ENCODE peak calls at places on chromosomes 3 and 15, in eight cellular contexts. K, D, R, E, F, W, M and S are unnamed samples.

GRCh38 chr3:14234197-14235002 is 55.8 kb downstream of the LSM3 start:
- DNase-seq in D (no peak), F (no peak), E (no peak), M (peak; percentile 83), K (no peak), W (no peak), R (no peak), S (no peak)

GRCh38 chr15:80567721-80568157 is 127.4 kb upstream of the ABHD17C start:
- DNase-seq in D (no peak), K (peak; percentile 49), R (no peak), M (peak; percentile 76), W (peak; percentile 61), E (peak; percentile 65), F (no peak), S (peak; percentile 40)

GRCh38 chr15:48966595-48967301 is 3.0 kb upstream of the SHC4 start:
- DNase-seq in K (peak; percentile 31), F (no peak), E (no peak), R (no peak), W (peak; percentile 85), M (no peak), D (no peak), S (peak; percentile 79)

GRCh38 chr3:72797773-72798543 is 50.3 kb downstream of the SHQ1 start:
- DNase-seq in K (no peak), M (peak; percentile 55), R (no peak), W (no peak), F (peak; percentile 70), E (peak; percentile 56), D (peak; percentile 62), S (no peak)

GRCh38 chr3:47225310-47225906 is 57.2 kb downstream of the KIF9 start:
- DNase-seq in R (no peak), F (no peak), W (peak; percentile 86), E (no peak), K (peak; percentile 67), D (no peak), M (no peak), S (no peak)

GRCh38 chr15:85030301-85031049 is 48.8 kb downstream of the PDE8A start:
- DNase-seq in F (no peak), W (peak; percentile 31), E (no peak), D (no peak), K (no peak), M (no peak), R (no peak), S (peak; percentile 19)

GRCh38 chr3:189372205-189372764 is 200.5 kb downstream of the TPRG1 start:
- DNase-seq in R (no peak), M (no peak), F (no peak), E (no peak), W (no peak), D (no peak), K (no peak), S (no peak)

GRCh38 chr3:20904674-20905073 is 718.7 kb upstream of the SGO1 start:
- DNase-seq in K (no peak), M (no peak), R (no peak), W (no peak), D (no peak), E (no peak), F (no peak), S (no peak)

GRCh38 chr15:75307778-75308390 is 25.2 kb downstream of the GOLGA6D start:
- DNase-seq in D (peak; percentile 31), K (peak; percentile 46), M (peak; percentile 67), W (peak; percentile 53), E (peak; percentile 47), F (no peak), R (no peak), S (peak; percentile 34)

GRCh38 chr3:117719316-117719926 is 1009.8 kb downstream of the TUSC7 start:
- DNase-seq in M (no peak), W (peak; percentile 11), E (no peak), F (no peak), D (no peak), K (peak; percentile 7), R (no peak), S (peak; percentile 4)

GRCh38 chr15:95041297-95041696 is 809.9 kb downstream of the MCTP2 start:
- DNase-seq in E (no peak), D (no peak), K (no peak), R (no peak), M (no peak), F (no peak), W (no peak), S (no peak)

GRCh38 chr15:72319985-72320671 is at the start of gene CELF6:
- DNase-seq in W (peak; percentile 82), F (peak; percentile 88), K (peak; percentile 87), M (peak; percentile 84), D (peak; percentile 66), E (peak; percentile 85), R (peak; percentile 38), S (peak; percentile 82)

GRCh38 chr3:161372321-161373260 is 1.3 kb upstream of the SPTSSB start:
- DNase-seq in M (no peak), R (no peak), K (peak; percentile 31), E (peak; percentile 56), D (peak; percentile 16), W (peak; percentile 3), F (peak; percentile 56), S (peak; percentile 42)

GRCh38 chr3:142664311-142664710 is 59.5 kb upstream of the TRPC1 start:
- DNase-seq in M (no peak), E (no peak), D (no peak), W (no peak), K (no peak), R (no peak), F (no peak), S (no peak)

GRCh38 chr15:101162701-101163483 is 89.0 kb downstream of the CHSY1 start:
- DNase-seq in M (no peak), K (no peak), F (peak; percentile 86), W (no peak), D (peak; percentile 82), R (no peak), E (peak; percentile 65), S (no peak)

GRCh38 chr3:63809607-63810006 is 9.5 kb upstream of the C3orf49 start:
- DNase-seq in D (no peak), M (peak; percentile 64), E (no peak), K (no peak), F (no peak), W (no peak), R (no peak), S (no peak)

GRCh38 chr15:38872732-38873131 is 308.1 kb upstream of the RASGRP1 start:
- DNase-seq in R (no peak), M (no peak), F (no peak), D (no peak), E (no peak), K (no peak), W (no peak), S (no peak)

GRCh38 chr15:33808720-33809119 is 159.6 kb upstream of the CHRM5 start:
- DNase-seq in F (no peak), W (no peak), D (no peak), R (no peak), M (no peak), E (no peak), K (no peak), S (no peak)

GRCh38 chr15:29789871-29790270 is 32.4 kb downstream of the TJP1 start:
- DNase-seq in F (no peak), K (no peak), M (no peak), R (no peak), D (no peak), W (no peak), E (no peak), S (no peak)

GRCh38 chr3:49428697-49429100 is 425 bp downstream of the NICN1 start:
- DNase-seq in W (no peak), K (no peak), E (no peak), F (no peak), D (no peak), R (no peak), M (no peak), S (peak; percentile 28)

GRCh38 chr3:43239755-43240154 is 46.6 kb upstream of the SNRK start:
- DNase-seq in E (no peak), R (no peak), F (no peak), W (no peak), D (no peak), M (no peak), K (no peak), S (no peak)
- TF ChIP-seq CTCF in E (no peak), R (no peak), F (no peak), W (no peak), D (no peak), M (no peak), K (no peak), S (no peak)

GRCh38 chr3:9717563-9717962 is 13.9 kb downstream of the CPNE9 start:
- DNase-seq in M (no peak), R (no peak), F (no peak), D (no peak), W (no peak), K (no peak), E (no peak), S (no peak)
- TF ChIP-seq CTCF in M (no peak), R (no peak), F (no peak), D (no peak), W (no peak), K (no peak), E (no peak), S (no peak)

DNA sequence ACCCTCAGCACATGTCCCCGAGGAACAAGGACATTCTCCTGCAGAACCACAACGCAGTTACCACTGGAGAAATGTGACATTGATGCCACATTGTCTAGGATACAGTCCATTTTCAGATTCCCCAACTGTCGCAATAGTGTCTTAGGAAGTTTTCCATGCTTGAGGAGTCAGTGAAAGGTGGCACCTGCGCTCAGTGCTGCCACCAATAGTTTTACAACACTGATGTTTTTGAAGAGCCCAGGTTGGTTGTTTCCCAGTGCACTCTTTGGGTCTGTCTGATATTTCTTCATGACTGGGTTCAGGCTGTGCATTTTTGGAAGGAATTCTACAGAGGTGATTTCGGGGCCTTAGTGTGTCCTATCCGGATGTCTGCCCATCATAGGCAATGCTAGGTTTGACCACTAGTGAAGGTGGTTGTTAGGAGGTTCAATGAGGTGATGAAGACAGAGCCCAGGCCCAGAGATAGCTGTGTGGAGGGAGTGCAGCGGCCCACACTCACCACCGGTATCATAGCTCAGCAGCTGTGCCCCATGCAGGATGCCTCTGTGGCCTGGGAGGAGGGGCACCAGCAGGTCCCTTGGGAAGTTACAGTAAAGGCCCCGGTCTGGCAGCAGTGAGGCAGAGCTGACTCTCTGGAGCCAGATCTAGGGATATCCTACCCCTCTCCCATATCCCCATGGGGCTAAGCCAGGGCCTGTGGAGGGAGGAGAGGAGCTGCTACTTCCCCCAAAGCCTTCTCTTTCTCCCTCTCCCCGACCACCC is 96.6 kb downstream of the DNAJB8 start:
- DNase-seq in M (no peak), R (no peak), D (no peak), F (no peak), E (no peak), W (peak; percentile 49), K (no peak), S (no peak)
- TF ChIP-seq CTCF in M (no peak), R (no peak), D (no peak), F (no peak), E (no peak), W (no peak), K (no peak), S (no peak)

GRCh38 chr3:3170998-3171397 is 8.5 kb downstream of the CRBN start:
- DNase-seq in W (peak; percentile 42), K (no peak), D (no peak), R (no peak), E (no peak), M (no peak), F (no peak), S (no peak)
- TF ChIP-seq CTCF in W (peak; percentile 20), K (peak; percentile 32), D (peak; percentile 46), R (no peak), E (peak; percentile 17), M (peak; percentile 37), F (peak; percentile 21), S (peak; percentile 63)

DNA sequence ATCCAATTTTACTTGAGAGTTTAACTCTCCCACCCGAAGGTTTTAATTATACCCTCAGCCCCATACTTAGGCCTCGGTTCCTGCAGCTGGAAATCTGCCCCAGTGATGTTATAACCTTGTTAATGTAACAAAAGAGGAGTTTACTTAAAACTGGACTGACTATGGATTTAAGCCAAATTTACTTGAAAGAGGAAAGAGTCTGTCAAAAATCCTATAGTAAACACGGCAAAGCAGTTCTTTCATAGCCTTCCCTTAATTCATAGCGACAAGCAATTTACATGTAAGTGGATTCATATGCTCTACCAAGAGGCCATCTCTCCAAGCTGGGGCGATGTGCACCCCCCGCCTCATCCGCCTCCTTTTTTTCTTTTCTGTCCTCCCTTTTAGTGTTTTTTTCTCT is 372.9 kb upstream of the WNT5A start:
- DNase-seq in K (no peak), M (no peak), D (no peak), W (no peak), F (no peak), R (no peak), E (no peak), S (no peak)
- TF ChIP-seq CTCF in K (no peak), M (no peak), D (no peak), W (no peak), F (no peak), R (no peak), E (no peak), S (no peak)